ENCODE peak calls at places on chromosomes 6 and 20, in ten cellular contexts. A, E, N, C, I, T, H, X, F and P are unnamed samples.

GRCh38 chr6:145025488-145025887 is 709.8 kb downstream of the EPM2A start:
- DNase-seq in N (no peak), F (no peak), E (no peak), I (no peak), A (no peak), C (no peak), H (no peak), T (no peak), X (no peak), P (no peak)

GRCh38 chr6:155054851-155055250 is 59.7 kb downstream of the TIAM2 start:
- DNase-seq in H (no peak), C (no peak), F (no peak), E (no peak), N (no peak), A (no peak), T (no peak), I (no peak), X (no peak), P (no peak)

GRCh38 chr20:9287826-9288225 is 218.9 kb downstream of the PLCB4 start:
- DNase-seq in C (no peak), I (no peak), T (no peak), H (no peak), E (no peak), F (no peak), A (no peak), N (no peak), X (no peak), P (peak)

GRCh38 chr20:19397676-19398075 is 185.2 kb downstream of the SLC24A3 start:
- DNase-seq in I (no peak), N (no peak), H (no peak), T (no peak), X (no peak), E (no peak), F (no peak), C (no peak), A (no peak), P (no peak)

GRCh38 chr20:36344517-36345132 is 38.5 kb downstream of the DLGAP4 start:
- DNase-seq in C (no peak), E (no peak), I (peak), A (no peak), T (no peak), N (no peak), H (peak), X (no peak), F (no peak), P (no peak)

GRCh38 chr6:144897441-144897921 is 612.3 kb downstream of the UTRN start:
- DNase-seq in E (peak), F (no peak), I (peak), N (no peak), H (peak), X (no peak), T (peak), A (no peak), C (no peak), P (no peak)

GRCh38 chr20:15012551-15012950 is 675.1 kb upstream of the FLRT3 start:
- DNase-seq in X (no peak), T (no peak), I (no peak), C (no peak), E (no peak), N (no peak), H (no peak), A (no peak), F (no peak), P (no peak)

GRCh38 chr6:2931055-2931454 is 27.9 kb upstream of the SERPINB9 start:
- DNase-seq in N (no peak), F (no peak), A (no peak), T (no peak), C (no peak), H (no peak), X (no peak), E (no peak), I (no peak), P (no peak)

GRCh38 chr6:77462359-77463307 is 658 bp downstream of the HTR1B start:
- DNase-seq in F (no peak), I (no peak), N (no peak), E (no peak), X (no peak), H (peak), T (no peak), A (no peak), C (no peak), P (no peak)

GRCh38 chr6:159878341-159878740 is 12.4 kb upstream of the MAS1 start:
- DNase-seq in T (no peak), A (no peak), H (no peak), X (no peak), C (no peak), E (no peak), I (no peak), F (no peak), N (no peak), P (no peak)

GRCh38 chr20:13256606-13257005 is 35.5 kb downstream of the ISM1 start:
- DNase-seq in C (no peak), A (no peak), I (no peak), H (no peak), T (no peak), X (no peak), N (no peak), E (no peak), F (no peak), P (no peak)

GRCh38 chr6:16168121-16168520 is 39.2 kb downstream of the MYLIP start:
- DNase-seq in T (no peak), H (no peak), A (no peak), E (no peak), N (no peak), C (no peak), I (no peak), F (no peak), X (no peak), P (no peak)

GRCh38 chr6:155495011-155495768 is 39.6 kb upstream of the NOX3 start:
- DNase-seq in N (no peak), X (no peak), H (peak), E (peak), F (no peak), A (no peak), T (no peak), I (peak), C (peak), P (peak)

GRCh38 chr6:5042436-5042835 is 38.6 kb upstream of the RPP40 start:
- DNase-seq in H (no peak), F (no peak), E (no peak), T (no peak), C (no peak), I (no peak), X (no peak), N (no peak), A (no peak), P (no peak)

GRCh38 chr6:39881851-39882566 is 52.3 kb downstream of the MOCS1 start:
- DNase-seq in F (no peak), N (no peak), H (peak), C (no peak), E (peak), X (no peak), A (no peak), T (no peak), I (peak), P (no peak)

GRCh38 chr6:90121982-90122381 is 174.7 kb downstream of the BACH2 start:
- DNase-seq in E (no peak), N (no peak), T (no peak), H (no peak), X (no peak), F (no peak), A (no peak), I (no peak), C (no peak), P (no peak)

GRCh38 chr20:57658447-57659130 is 38.4 kb upstream of the ZBP1 start:
- DNase-seq in X (no peak), T (no peak), C (no peak), I (no peak), E (no peak), F (no peak), N (no peak), A (peak), H (no peak), P (no peak)

GRCh38 chr20:17751640-17752039 is 51.9 kb downstream of the BANF2 start:
- DNase-seq in A (no peak), H (no peak), F (no peak), E (no peak), I (no peak), N (no peak), C (no peak), X (no peak), T (no peak), P (no peak)

GRCh38 chr6:42520786-42521607 is 42.8 kb upstream of the UBR2 start:
- DNase-seq in F (no peak), X (no peak), T (no peak), A (no peak), C (no peak), N (no peak), H (peak), I (no peak), E (no peak), P (no peak)

GRCh38 chr20:43893930-43894329 is 20.7 kb upstream of the TOX2 start:
- DNase-seq in E (no peak), N (no peak), X (no peak), A (no peak), C (no peak), F (no peak), H (no peak), T (no peak), I (no peak), P (no peak)

GRCh38 chr6:113120577-113121285 is 736.4 kb upstream of the MARCKS start:
- DNase-seq in I (peak), C (no peak), T (no peak), N (no peak), A (no peak), F (no peak), E (no peak), H (peak), X (no peak), P (no peak)

GRCh38 chr6:25061289-25061945 is 125.7 kb upstream of the RIPOR2 start:
- DNase-seq in N (no peak), T (no peak), X (no peak), C (no peak), E (peak), H (peak), I (no peak), A (no peak), F (no peak), P (no peak)

GRCh38 chr6:126339796-126340750 is at the start of gene CENPW:
- DNase-seq in N (peak), E (peak), A (peak), F (peak), T (peak), H (peak), X (peak), I (peak), C (peak), P (peak)

GRCh38 chr6:15527838-15528617 is 134.8 kb downstream of the DTNBP1 start:
- DNase-seq in C (no peak), I (no peak), T (no peak), E (no peak), N (no peak), H (no peak), F (no peak), A (no peak), X (no peak), P (no peak)

GRCh38 chr20:44501448-44501847 is 20.4 kb downstream of the SERINC3 start:
- DNase-seq in C (no peak), T (no peak), E (no peak), F (no peak), X (no peak), I (peak), A (no peak), N (no peak), H (peak), P (no peak)

GRCh38 chr6:163764565-163764964 is 350.0 kb downstream of the QKI start:
- DNase-seq in T (no peak), I (no peak), F (no peak), X (no peak), C (no peak), A (no peak), E (no peak), H (peak), N (no peak), P (no peak)